ENCODE peak calls at places on chromosomes 6 and 20, in six cellular contexts. N is NB4; G is effector CD4-positive, alpha-beta T cell; C is AG10803; H is mucosa of descending colon; Z is GM12878. O is an unnamed sample.

GRCh38 chr6:157898169-157898568 is 75.1 kb downstream of the SNX9 start:
- DNase-seq in N (peak; percentile 11), G (no peak), C (no peak), H (no peak), Z (no peak), O (no peak)

GRCh38 chr20:44208165-44208564 is 2.4 kb downstream of the OSER1 start:
- DNase-seq in N (no peak), G (no peak), C (no peak), H (no peak), Z (no peak), O (no peak)

GRCh38 chr6:2235782-2236495 is 9.5 kb downstream of the GMDS start:
- DNase-seq in N (no peak), G (no peak), C (no peak), H (no peak), Z (no peak), O (no peak)

GRCh38 chr20:47993817-47994216 is 208.5 kb upstream of the SULF2 start:
- DNase-seq in N (no peak), G (no peak), C (no peak), H (no peak), Z (no peak), O (no peak)

GRCh38 chr20:11687546-11688292 is 230.0 kb upstream of the BTBD3 start:
- DNase-seq in N (no peak), G (no peak), C (no peak), H (no peak), Z (no peak), O (no peak)

GRCh38 chr6:150409576-150410066 is 40.8 kb downstream of the IYD start:
- DNase-seq in N (peak; percentile 32), G (no peak), C (no peak), H (no peak), Z (no peak), O (no peak)

GRCh38 chr6:89596484-89596883 is 42.1 kb downstream of the LYRM2 start:
- DNase-seq in N (peak; percentile 23), G (no peak), C (no peak), H (no peak), Z (no peak), O (no peak)

GRCh38 chr6:166939276-166939816 is 17.0 kb downstream of the RNASET2 start:
- DNase-seq in N (no peak), G (no peak), C (no peak), H (no peak), Z (no peak), O (no peak)

GRCh38 chr20:9514461-9515210 is at the start of gene LAMP5:
- DNase-seq in N (peak; percentile 43), G (no peak), C (peak; percentile 11), H (no peak), Z (no peak), O (no peak)

GRCh38 chr6:165844232-165844631 is 181.2 kb upstream of the PDE10A start:
- DNase-seq in N (no peak), G (no peak), C (no peak), H (no peak), Z (no peak), O (no peak)

GRCh38 chr6:110990835-110991576 is 9.2 kb downstream of the RPF2 start:
- DNase-seq in N (no peak), G (no peak), C (no peak), H (no peak), Z (no peak), O (no peak)